ENCODE peak calls at places on chromosomes 3 and 15, in five cellular contexts. G is mesenchymal stem cell, L is uterus, T is RWPE1, N is B cell. V is an unnamed sample.
A peak's percentile ranks its signal among the peaks of the same experiment; 100 is the strongest.

GRCh38 chr3:14598143-14598569 is 53.4 kb upstream of the CCDC174 start:
- DNase-seq in L (no peak), T (peak; percentile 30), N (no peak), G (peak; percentile 50), V (no peak)

GRCh38 chr3:71468311-71469130 is 115.0 kb downstream of the FOXP1 start:
- DNase-seq in G (no peak), T (no peak), N (no peak), L (no peak), V (peak; percentile 64)

GRCh38 chr15:60376677-60377095 is 21.1 kb downstream of the ANXA2 start:
- DNase-seq in G (no peak), L (no peak), T (no peak), N (no peak), V (no peak)

GRCh38 chr3:158789592-158789991 is 12.3 kb upstream of the MFSD1 start:
- DNase-seq in G (peak; percentile 64), T (peak; percentile 28), L (no peak), N (no peak), V (no peak)

GRCh38 chr15:100772478-100773378 is 106.9 kb upstream of the ALDH1A3 start:
- DNase-seq in T (no peak), N (no peak), G (peak; percentile 64), L (no peak), V (peak; percentile 21)

GRCh38 chr15:36403351-36403750 is 176.1 kb upstream of the CDIN1 start:
- DNase-seq in N (no peak), L (no peak), T (no peak), G (no peak), V (no peak)

GRCh38 chr3:113278599-113278955 is 67.2 kb downstream of the BOC start:
- DNase-seq in N (no peak), T (no peak), G (no peak), L (no peak), V (no peak)

GRCh38 chr3:38084969-38085942 is 46.2 kb downstream of the DLEC1 start:
- DNase-seq in T (peak; percentile 20), G (no peak), L (no peak), N (no peak), V (no peak)

GRCh38 chr3:11379238-11379823 is 107.1 kb downstream of the ATG7 start:
- DNase-seq in N (no peak), G (peak; percentile 76), T (peak; percentile 19), L (no peak), V (no peak)

GRCh38 chr3:143266512-143266911 is 146.9 kb downstream of the CHST2 start:
- DNase-seq in N (no peak), G (no peak), T (no peak), L (no peak), V (no peak)

GRCh38 chr3:148004331-148004730 is 595.2 kb downstream of the ZIC1 start:
- DNase-seq in T (no peak), L (no peak), G (no peak), N (no peak), V (no peak)

GRCh38 chr15:80502782-80503181 is 98.6 kb downstream of the ARNT2 start:
- DNase-seq in N (no peak), G (no peak), T (no peak), L (no peak), V (no peak)

GRCh38 chr3:11636372-11636760 is 7.3 kb downstream of the VGLL4 start:
- DNase-seq in T (no peak), L (no peak), G (no peak), N (no peak), V (no peak)

GRCh38 chr15:40894689-40895308 is 549 bp downstream of the VPS18 start:
- DNase-seq in L (peak; percentile 48), T (peak; percentile 82), G (peak; percentile 92), N (peak; percentile 70), V (peak; percentile 65)

GRCh38 chr15:74855857-74856256 is 12.9 kb upstream of the ULK3 start:
- DNase-seq in L (no peak), N (no peak), G (no peak), T (no peak), V (no peak)

GRCh38 chr15:65903296-65904073 is 34.2 kb downstream of the RAB11A start:
- DNase-seq in T (no peak), N (no peak), G (peak; percentile 82), L (no peak), V (no peak)

GRCh38 chr3:189308594-189308993 is 136.8 kb downstream of the TPRG1 start:
- DNase-seq in G (no peak), N (no peak), T (no peak), L (no peak), V (no peak)

GRCh38 chr3:124147429-124147828 is 155.5 kb upstream of the ROPN1 start:
- DNase-seq in N (no peak), T (no peak), L (no peak), G (no peak), V (no peak)

GRCh38 chr3:187185759-187186158 is 11.5 kb upstream of the RTP1 start:
- DNase-seq in G (no peak), L (no peak), N (no peak), T (no peak), V (no peak)

GRCh38 chr3:36428444-36428843 is 48.1 kb downstream of the STAC start:
- DNase-seq in T (no peak), L (no peak), G (no peak), N (no peak), V (no peak)

GRCh38 chr3:86990734-86991481 is at the start of gene VGLL3:
- DNase-seq in L (peak; percentile 80), N (peak; percentile 19), T (peak; percentile 32), G (peak; percentile 91), V (peak; percentile 84)

GRCh38 chr15:31207246-31207645 is 105.7 kb upstream of the TRPM1 start:
- DNase-seq in T (no peak), G (no peak), N (no peak), L (no peak), V (peak; percentile 49)

GRCh38 chr3:29515451-29515850 is 234.6 kb downstream of the RBMS3 start:
- DNase-seq in L (no peak), G (peak; percentile 83), T (peak; percentile 1), N (no peak), V (no peak)

GRCh38 chr3:186386883-186387560 is 25.0 kb upstream of the DGKG start:
- DNase-seq in L (no peak), T (no peak), G (no peak), N (no peak), V (no peak)

GRCh38 chr3:196931157-196931556 is 11.2 kb downstream of the NCBP2 start:
- DNase-seq in G (no peak), L (no peak), N (no peak), T (no peak), V (no peak)